ENCODE peak calls at places on chromosomes 11 and 22, in four cellular contexts. V is left kidney; T is left lung; I is effector memory CD8-positive, alpha-beta T cell. H is an unnamed sample.

GRCh38 chr22:31143537-31143936 is 3.2 kb upstream of the PLA2G3 start:
- DNase-seq in V (no peak), T (no peak), I (no peak), H (no peak)

GRCh38 chr11:123405123-123405592 is 24.9 kb upstream of the GRAMD1B start:
- DNase-seq in V (peak), T (no peak), I (no peak), H (no peak)

GRCh38 chr11:612961-613300 is 2.8 kb downstream of the IRF7 start:
- DNase-seq in V (no peak), T (no peak), I (no peak), H (no peak)

GRCh38 chr11:9260182-9261146 is 4.7 kb downstream of the DENND5A start:
- DNase-seq in V (peak), T (no peak), I (no peak), H (no peak)

GRCh38 chr22:45852826-45853225 is 124.1 kb downstream of the WNT7B start:
- DNase-seq in V (peak), T (no peak), I (no peak), H (no peak)

GRCh38 chr11:43278302-43278956 is 33.4 kb upstream of the API5 start:
- DNase-seq in V (peak), T (no peak), I (no peak), H (peak)

GRCh38 chr22:23471698-23472097 is 108.4 kb downstream of the IGLL1 start:
- DNase-seq in V (no peak), T (no peak), I (no peak), H (no peak)

GRCh38 chr22:42316988-42317387 is 46.5 kb upstream of the TCF20 start:
- DNase-seq in V (peak), T (no peak), I (peak), H (no peak)

GRCh38 chr11:69352715-69353325 is 58.9 kb downstream of the MYEOV start:
- DNase-seq in V (no peak), T (no peak), I (no peak), H (no peak)

GRCh38 chr11:86696004-86696403 is 23.6 kb upstream of the ME3 start:
- DNase-seq in V (no peak), T (no peak), I (no peak), H (no peak)

GRCh38 chr11:63592975-63593395 is 21.2 kb downstream of the PLAAT3 start:
- DNase-seq in V (peak), T (no peak), I (no peak), H (peak)

GRCh38 chr22:42432020-42432596 is at the start of gene NFAM1:
- DNase-seq in V (peak), T (peak), I (no peak), H (no peak)

GRCh38 chr11:72673943-72674828 is at the start of gene PDE2A:
- DNase-seq in V (peak), T (no peak), I (no peak), H (no peak)

GRCh38 chr11:101436511-101437142 is 147.2 kb downstream of the TRPC6 start:
- DNase-seq in V (peak), T (no peak), I (no peak), H (no peak)

GRCh38 chr11:104823638-104824037 is 74.6 kb downstream of the CASP12 start:
- DNase-seq in V (no peak), T (no peak), I (no peak), H (no peak)

GRCh38 chr22:32183625-32184024 is 21.2 kb downstream of the RFPL2 start:
- DNase-seq in V (no peak), T (no peak), I (no peak), H (no peak)

GRCh38 chr11:111851636-111852035 is 19.7 kb downstream of the ALG9 start:
- DNase-seq in V (no peak), T (no peak), I (no peak), H (no peak)

GRCh38 chr11:19027829-19028595 is 32.5 kb downstream of the MRGPRX2 start:
- DNase-seq in V (no peak), T (no peak), I (no peak), H (no peak)

GRCh38 chr22:47322854-47323253 is 560.4 kb downstream of the TBC1D22A start:
- DNase-seq in V (no peak), T (no peak), I (no peak), H (no peak)

GRCh38 chr11:82577246-82577645 is 156.4 kb downstream of the FAM181B start:
- DNase-seq in V (no peak), T (no peak), I (no peak), H (no peak)

GRCh38 chr11:83011333-83012167 is 60.1 kb downstream of the RAB30 start:
- DNase-seq in V (no peak), T (no peak), I (no peak), H (no peak)

GRCh38 chr22:46542011-46542985 is 4.9 kb upstream of the CELSR1 start:
- DNase-seq in V (peak), T (peak), I (peak), H (peak)

GRCh38 chr11:78371221-78371899 is 46.3 kb downstream of the GAB2 start:
- DNase-seq in V (no peak), T (no peak), I (no peak), H (no peak)

GRCh38 chr22:17744430-17744829 is 29.8 kb downstream of the BID start:
- DNase-seq in V (no peak), T (no peak), I (no peak), H (no peak)

GRCh38 chr22:26552466-26552865 is 37.5 kb downstream of the TPST2 start:
- DNase-seq in V (no peak), T (no peak), I (no peak), H (no peak)

GRCh38 chr11:6319879-6320410 is 356 bp downstream of the CAVIN3 start:
- DNase-seq in V (peak), T (peak), I (no peak), H (no peak)

H was measured in HuH-7.5.